ENCODE peak calls at places on chromosomes 5 and 9, in four cellular contexts. D is esophagus squamous epithelium, N is kidney epithelial cell, P is HFF-Myc. Z is an unnamed sample.

GRCh38 chr9:111118256-111118950 is 80.1 kb upstream of the LPAR1 start:
- DNase-seq in D (no peak), N (no peak), P (no peak), Z (no peak)

GRCh38 chr5:148805323-148806290 is 20.8 kb upstream of the ADRB2 start:
- DNase-seq in D (no peak), N (no peak), P (peak), Z (peak)

GRCh38 chr5:134533115-134533815 is 7.8 kb downstream of the JADE2 start:
- DNase-seq in D (no peak), N (no peak), P (no peak), Z (no peak)

GRCh38 chr9:137116027-137116507 is 1.5 kb upstream of the DPP7 start:
- DNase-seq in D (no peak), N (no peak), P (no peak), Z (peak)

GRCh38 chr5:80668016-80668969 is 13.5 kb upstream of the DHFR start:
- DNase-seq in D (no peak), N (no peak), P (no peak), Z (peak)

GRCh38 chr5:151151263-151151660 is 6.3 kb downstream of the ANXA6 start:
- DNase-seq in D (no peak), N (no peak), P (no peak), Z (no peak)

GRCh38 chr5:100777680-100778281 is 125.3 kb downstream of the ST8SIA4 start:
- DNase-seq in D (no peak), N (peak), P (peak), Z (peak)

GRCh38 chr5:36656556-36656955 is 50.1 kb downstream of the SLC1A3 start:
- DNase-seq in D (no peak), N (no peak), P (no peak), Z (no peak)

GRCh38 chr9:37031081-37031480 is 3.0 kb downstream of the PAX5 start:
- DNase-seq in D (no peak), N (no peak), P (no peak), Z (no peak)

GRCh38 chr5:16929347-16929746 is 6.7 kb downstream of the MYO10 start:
- DNase-seq in D (no peak), N (no peak), P (no peak), Z (no peak)

GRCh38 chr5:142722146-142722545 is 36.3 kb upstream of the FGF1 start:
- DNase-seq in D (no peak), N (no peak), P (no peak), Z (no peak)

GRCh38 chr9:126700296-126700695 is 86.6 kb downstream of the LMX1B start:
- DNase-seq in D (no peak), N (no peak), P (no peak), Z (no peak)

GRCh38 chr9:133113928-133114351 is 7.1 kb downstream of the RALGDS start:
- DNase-seq in D (no peak), N (no peak), P (no peak), Z (no peak)

GRCh38 chr5:126471875-126472537 is 48.8 kb downstream of the GRAMD2B start:
- DNase-seq in D (no peak), N (peak), P (peak), Z (no peak)

GRCh38 chr9:97990259-97990658 is 7.1 kb downstream of the ANP32B start:
- DNase-seq in D (no peak), N (peak), P (peak), Z (no peak)

GRCh38 chr9:2992427-2992826 is 148.5 kb upstream of the PUM3 start:
- DNase-seq in D (no peak), N (no peak), P (no peak), Z (no peak)

GRCh38 chr9:2987679-2988078 is 143.8 kb upstream of the PUM3 start:
- DNase-seq in D (no peak), N (no peak), P (no peak), Z (no peak)

GRCh38 chr9:2985343-2985742 is 141.4 kb upstream of the PUM3 start:
- DNase-seq in D (no peak), N (no peak), P (no peak), Z (no peak)

DNA sequence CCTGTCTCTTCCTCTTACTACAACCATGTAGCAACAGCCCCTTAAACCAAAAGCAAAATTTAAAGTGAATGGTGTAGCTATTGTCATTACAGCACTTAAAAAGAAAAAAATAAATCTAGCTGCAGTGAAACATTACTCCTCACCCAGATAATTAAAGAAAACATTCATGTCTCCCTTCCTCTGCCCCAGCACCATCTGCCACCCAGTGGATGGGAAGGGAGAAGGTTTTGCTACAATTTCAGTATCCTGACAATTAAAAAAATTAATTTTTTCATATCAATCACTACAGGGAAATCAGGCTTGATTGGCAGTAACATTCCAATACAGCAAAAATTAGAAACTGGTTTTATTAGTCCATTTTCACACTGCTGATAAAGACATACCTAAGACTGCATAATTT is 147.4 kb upstream of the PUM3 start:
- DNase-seq in D (no peak), N (no peak), P (no peak), Z (no peak)
- TF ChIP-seq CTCF in D (no peak), N (peak), P (no peak), Z (no peak)

DNA sequence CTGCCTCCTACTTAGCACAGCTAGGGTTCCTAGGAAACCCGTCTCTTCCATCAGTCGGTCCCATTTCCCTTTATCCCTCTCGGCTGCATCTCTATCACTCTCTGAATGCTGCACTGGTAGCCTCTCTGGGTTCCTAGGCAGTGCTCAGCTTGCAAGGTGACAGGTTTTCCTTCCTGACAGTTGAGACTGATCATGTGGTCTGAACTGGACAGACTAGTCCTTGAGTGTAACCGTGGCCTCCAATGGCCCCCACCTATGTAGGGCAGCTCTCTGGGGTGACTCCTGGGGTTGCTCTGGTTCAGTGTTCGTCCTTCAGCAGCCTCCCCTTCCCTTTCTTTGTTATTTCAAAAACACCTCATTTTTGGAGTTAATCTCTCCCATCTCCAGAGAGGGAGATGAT is 3.8 kb downstream of the TMEM8B start:
- DNase-seq in D (no peak), N (no peak), P (no peak), Z (no peak)
- TF ChIP-seq CTCF in D (no peak), N (no peak), P (no peak), Z (no peak)

GRCh38 chr5:34919077-34919476 is 3.6 kb downstream of the BRIX1 start:
- DNase-seq in D (no peak), N (no peak), P (no peak), Z (no peak)
- TF ChIP-seq CTCF in D (no peak), N (peak), P (no peak), Z (no peak)

GRCh38 chr9:90926920-90927319 is 125.3 kb downstream of the SYK start:
- DNase-seq in D (no peak), N (no peak), P (no peak), Z (no peak)
- TF ChIP-seq CTCF in D (no peak), N (no peak), P (no peak), Z (no peak)

GRCh38 chr5:102536323-102536928 is 37.6 kb upstream of the SLCO6A1 start:
- DNase-seq in D (no peak), N (peak), P (no peak), Z (peak)
- TF ChIP-seq CTCF in D (no peak), N (no peak), P (no peak), Z (peak)

DNA sequence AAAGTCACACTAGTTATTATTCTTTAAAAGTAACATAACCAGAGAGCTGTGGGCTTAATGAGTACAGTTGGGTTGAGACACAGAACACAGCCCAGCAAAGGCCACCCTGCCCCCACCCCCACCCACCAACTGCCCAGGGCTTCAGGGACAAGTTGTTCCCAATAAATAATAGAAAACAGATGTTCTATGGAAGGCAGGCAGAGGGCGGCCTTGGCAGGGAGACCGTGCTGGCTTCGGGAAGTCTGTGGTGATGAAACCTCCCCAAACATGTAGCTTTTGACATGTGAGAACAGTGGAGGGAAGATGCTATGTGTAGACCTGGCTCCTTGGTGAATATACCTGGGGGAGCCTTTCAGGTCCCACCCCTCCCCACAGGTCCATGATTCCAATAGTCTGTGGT is 10.0 kb downstream of the TRAF1 start:
- DNase-seq in D (no peak), N (no peak), P (no peak), Z (no peak)
- TF ChIP-seq CTCF in D (no peak), N (peak), P (no peak), Z (no peak)

GRCh38 chr9:112570731-112571167 is 84.1 kb downstream of the KIAA1958 start:
- DNase-seq in D (no peak), N (no peak), P (no peak), Z (no peak)

GRCh38 chr9:112572416-112572815 is 85.8 kb downstream of the KIAA1958 start:
- DNase-seq in D (no peak), N (no peak), P (no peak), Z (no peak)

GRCh38 chr9:112571624-112572341 is 85.2 kb downstream of the KIAA1958 start:
- DNase-seq in D (no peak), N (no peak), P (no peak), Z (no peak)

GRCh38 chr9:112575107-112575506 is 88.5 kb downstream of the KIAA1958 start:
- DNase-seq in D (no peak), N (no peak), P (no peak), Z (no peak)

GRCh38 chr9:112569186-112569585 is 82.6 kb downstream of the KIAA1958 start:
- DNase-seq in D (no peak), N (no peak), P (peak), Z (no peak)
- TF ChIP-seq CTCF in D (no peak), N (no peak), P (no peak), Z (no peak)

GRCh38 chr5:128674837-128675446 is 136.9 kb upstream of the FBN2 start:
- DNase-seq in D (no peak), N (no peak), P (peak), Z (peak)
- TF ChIP-seq CTCF in D (no peak), N (peak), P (peak), Z (peak)

GRCh38 chr5:139193928-139194327 is 4.2 kb downstream of the SIL1 start:
- DNase-seq in D (no peak), N (no peak), P (no peak), Z (no peak)
- TF ChIP-seq CTCF in D (no peak), N (peak), P (peak), Z (no peak)

GRCh38 chr5:61275841-61276240 is 56.2 kb upstream of the ZSWIM6 start:
- DNase-seq in D (no peak), N (no peak), P (peak), Z (no peak)

GRCh38 chr5:61277781-61278180 is 54.3 kb upstream of the ZSWIM6 start:
- DNase-seq in D (no peak), N (no peak), P (no peak), Z (no peak)

GRCh38 chr5:61274561-61274960 is 57.5 kb upstream of the ZSWIM6 start:
- DNase-seq in D (no peak), N (no peak), P (no peak), Z (no peak)

GRCh38 chr5:61279725-61280124 is 52.3 kb upstream of the ZSWIM6 start:
- DNase-seq in D (no peak), N (no peak), P (no peak), Z (no peak)

GRCh38 chr5:61277190-61277589 is 54.9 kb upstream of the ZSWIM6 start:
- DNase-seq in D (no peak), N (no peak), P (no peak), Z (peak)
- TF ChIP-seq CTCF in D (no peak), N (peak), P (no peak), Z (peak)

Z was measured in GM10248.